ENCODE peak calls at places on chromosomes 5 and 9, in five cellular contexts. G is coronary artery, S is IMR-90, J is A549, R is colonic mucosa. X is an unnamed sample.

GRCh38 chr5:111411321-111411720 is 101.0 kb downstream of the STARD4 start:
- DNase-seq in G (no peak), S (peak; percentile 49), J (no peak), R (no peak), X (no peak)

GRCh38 chr5:174381241-174381640 is 335.7 kb downstream of the NSG2 start:
- DNase-seq in G (no peak), S (no peak), J (no peak), R (no peak), X (no peak)

GRCh38 chr5:87119588-87119987 is 148.1 kb upstream of the RASA1 start:
- DNase-seq in G (no peak), S (no peak), J (no peak), R (no peak), X (no peak)

GRCh38 chr5:149913449-149914419 is 30.9 kb downstream of the PDE6A start:
- DNase-seq in G (no peak), S (no peak), J (no peak), R (no peak), X (no peak)

GRCh38 chr5:150065346-150065745 is 21.0 kb downstream of the CSF1R start:
- DNase-seq in G (no peak), S (peak; percentile 76), J (no peak), R (no peak), X (peak; percentile 78)

GRCh38 chr5:1262381-1262780 is 32.5 kb downstream of the TERT start:
- DNase-seq in G (no peak), S (peak; percentile 6), J (no peak), R (no peak), X (no peak)

GRCh38 chr9:107158321-107158720 is 124.8 kb upstream of the RAD23B start:
- DNase-seq in G (no peak), S (peak; percentile 37), J (peak; percentile 40), R (no peak), X (no peak)

GRCh38 chr9:16309350-16310271 is 560.9 kb downstream of the BNC2 start:
- DNase-seq in G (peak; percentile 72), S (peak; percentile 23), J (no peak), R (peak; percentile 35), X (peak; percentile 43)

GRCh38 chr5:150394103-150394502 is 18.6 kb downstream of the CD74 start:
- DNase-seq in G (no peak), S (peak; percentile 84), J (peak; percentile 43), R (no peak), X (no peak)

GRCh38 chr5:83924171-83924570 is 203.5 kb upstream of the HAPLN1 start:
- DNase-seq in G (no peak), S (peak; percentile 59), J (no peak), R (no peak), X (no peak)

GRCh38 chr5:135307143-135307903 is 91.7 kb downstream of the MACROH2A1 start:
- DNase-seq in G (no peak), S (no peak), J (no peak), R (no peak), X (no peak)

GRCh38 chr5:64952961-64953360 is 184.2 kb downstream of the CWC27 start:
- DNase-seq in G (no peak), S (no peak), J (no peak), R (no peak), X (no peak)

GRCh38 chr9:5817776-5818336 is 15.1 kb downstream of the ERMP1 start:
- DNase-seq in G (no peak), S (peak; percentile 73), J (no peak), R (no peak), X (no peak)

GRCh38 chr9:19788152-19788551 is 685 bp downstream of the SLC24A2 start:
- DNase-seq in G (no peak), S (no peak), J (no peak), R (no peak), X (no peak)

GRCh38 chr9:28389411-28389810 is 816.1 kb upstream of the C9orf72 start:
- DNase-seq in G (no peak), S (no peak), J (no peak), R (no peak), X (no peak)

GRCh38 chr5:78295035-78295961 is 800 bp upstream of the AP3B1 start:
- DNase-seq in G (no peak), S (no peak), J (peak; percentile 35), R (peak; percentile 69), X (peak; percentile 65)

GRCh38 chr9:136303825-136304416 is at the start of gene CCDC187:
- DNase-seq in G (no peak), S (no peak), J (no peak), R (no peak), X (no peak)

DNA sequence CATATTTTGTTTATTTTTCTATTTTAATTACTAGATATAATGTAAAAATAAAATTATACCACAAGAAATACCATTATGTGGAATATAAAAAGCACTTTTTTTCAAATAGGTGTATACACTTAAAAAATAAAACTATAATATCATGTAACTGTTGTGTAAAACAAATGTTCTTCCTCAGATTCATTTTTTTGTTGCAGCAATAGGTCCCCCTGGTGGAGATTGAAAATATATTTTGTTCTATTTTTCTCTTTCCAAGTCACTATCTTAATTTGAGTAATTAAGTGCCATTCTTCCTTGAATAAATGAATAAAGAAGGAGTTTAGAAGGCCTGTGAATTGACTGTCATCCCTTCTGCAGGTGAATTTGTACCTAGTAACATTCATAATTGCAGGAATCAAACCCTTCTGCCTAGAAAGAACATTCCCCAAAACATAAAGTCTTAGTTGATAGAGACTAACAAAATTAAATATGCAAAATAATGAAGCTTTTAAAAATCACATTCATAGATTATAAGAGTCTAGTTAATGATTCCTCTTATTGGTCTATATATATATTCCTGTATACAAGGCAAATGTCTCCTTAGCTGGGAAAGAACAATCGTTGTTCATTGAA is 23.4 kb downstream of the CETN3 start:
- DNase-seq in G (no peak), S (peak; percentile 19), J (no peak), R (no peak), X (no peak)
- TF ChIP-seq CTCF in G (peak; percentile 36), S (peak; percentile 58), J (peak; percentile 47), R (peak; percentile 22), X (peak; percentile 63)

DNA sequence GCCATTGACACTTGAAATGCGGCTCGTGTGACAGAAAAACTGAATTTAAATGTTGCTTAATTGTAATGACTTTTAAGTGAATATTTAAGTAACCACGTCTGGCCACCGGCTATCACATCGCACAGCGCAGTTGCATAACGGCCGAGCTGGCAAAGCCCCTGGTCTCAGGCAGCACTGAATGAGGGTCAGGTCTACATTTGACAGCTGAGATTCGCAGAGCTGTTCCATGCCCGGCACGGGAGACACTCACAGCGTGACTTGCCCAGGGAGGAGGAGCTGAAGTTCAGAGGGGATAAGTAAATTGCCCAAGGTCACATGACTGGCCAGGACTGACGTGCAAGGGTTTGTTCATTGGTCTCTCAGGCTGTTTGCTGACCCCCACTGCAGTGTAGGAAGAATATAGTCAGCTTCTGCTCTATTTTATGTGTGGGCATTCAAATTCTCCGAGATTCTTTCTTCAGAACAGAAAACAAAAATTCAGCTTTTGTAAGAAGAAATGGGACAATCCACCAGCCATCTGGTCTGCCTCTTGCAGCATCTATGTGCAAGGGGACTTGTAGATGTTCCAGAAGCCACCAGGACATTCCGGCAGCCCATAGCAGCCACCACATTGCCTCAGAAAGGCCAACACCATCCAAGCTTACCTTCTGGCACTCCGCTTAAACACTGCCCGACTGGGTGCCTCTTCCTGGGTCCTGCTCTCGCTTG is 17.3 kb upstream of the COL5A1 start:
- DNase-seq in G (no peak), S (no peak), J (no peak), R (no peak), X (peak; percentile 6)
- H3K27ac ChIP-seq in G (no peak overlapping the region), S (peak overlapping the region; percentile 2), J (peak overlapping the region; percentile 88), R (no peak overlapping the region), X (no peak overlapping the region)

GRCh38 chr9:128995791-128996190 is 32.3 kb downstream of the SH3GLB2 start:
- DNase-seq in G (no peak), S (no peak), J (no peak), R (no peak), X (no peak)

GRCh38 chr9:128998462-128998861 is 29.7 kb downstream of the SH3GLB2 start:
- DNase-seq in G (no peak), S (no peak), J (no peak), R (no peak), X (no peak)

GRCh38 chr9:128987800-128988199 is 40.3 kb downstream of the NUP188 start:
- DNase-seq in G (no peak), S (peak; percentile 80), J (no peak), R (no peak), X (no peak)

GRCh38 chr9:128992995-128993394 is 35.1 kb downstream of the SH3GLB2 start:
- DNase-seq in G (no peak), S (no peak), J (no peak), R (no peak), X (no peak)
- TF ChIP-seq CTCF in G (no peak), S (peak; percentile 8), J (no peak), R (no peak), X (no peak)

GRCh38 chr9:87338075-87338989 is 159.3 kb upstream of the DAPK1 start:
- DNase-seq in G (no peak), S (no peak), J (no peak), R (no peak), X (no peak)

GRCh38 chr9:87346061-87346665 is 151.5 kb upstream of the DAPK1 start:
- DNase-seq in G (no peak), S (no peak), J (no peak), R (no peak), X (no peak)

GRCh38 chr9:87340391-87340790 is 157.3 kb upstream of the DAPK1 start:
- DNase-seq in G (no peak), S (no peak), J (no peak), R (no peak), X (no peak)

GRCh38 chr9:87343816-87344438 is 153.7 kb upstream of the DAPK1 start:
- DNase-seq in G (no peak), S (no peak), J (no peak), R (no peak), X (no peak)

DNA sequence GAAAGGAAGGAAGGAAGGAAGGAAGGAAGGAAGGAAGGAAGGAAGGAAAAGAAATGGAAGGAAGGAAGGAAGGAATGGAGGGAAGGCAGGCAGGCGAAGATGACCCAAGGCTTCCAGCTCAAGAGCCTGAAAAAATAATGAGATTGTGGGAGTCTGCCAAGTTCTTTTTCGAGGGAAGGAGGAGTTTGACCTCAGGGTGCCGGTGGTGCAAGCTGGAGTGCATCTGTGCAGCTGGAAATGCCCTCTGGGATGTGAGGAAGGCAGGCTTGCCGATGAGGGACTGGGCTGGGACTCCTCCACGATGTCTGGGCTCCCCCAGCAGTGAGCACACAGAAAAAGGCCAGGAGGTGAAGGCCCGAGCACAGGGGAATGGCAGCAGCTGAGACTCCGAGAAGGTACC is 154.9 kb upstream of the DAPK1 start:
- DNase-seq in G (no peak), S (no peak), J (no peak), R (no peak), X (peak; percentile 28)
- H3K27ac ChIP-seq in G (no peak overlapping the region), S (no peak overlapping the region), J (peak overlapping the region; percentile 37), R (no peak overlapping the region), X (no peak overlapping the region)

GRCh38 chr5:132644177-132644576 is 13.8 kb upstream of the IL13 start:
- DNase-seq in G (no peak), S (no peak), J (no peak), R (no peak), X (no peak)
- TF ChIP-seq CTCF in G (no peak), S (no peak), J (no peak), R (no peak), X (no peak)

X was measured in heart left ventricle.